ENCODE peak calls at places on chromosomes 1 and 21, in six cellular contexts. X is body of pancreas, S is GM10248, G is posterior cingulate gyrus, H is vagina, Y is BJ. T is an unnamed sample.

GRCh38 chr1:216144661-216145450 is 278.4 kb downstream of the USH2A start:
- DNase-seq in X (no peak), S (no peak), G (no peak), H (no peak), Y (no peak), T (no peak)

GRCh38 chr1:161200421-161200991 is 1.7 kb upstream of the ADAMTS4 start:
- DNase-seq in X (no peak), S (no peak), G (no peak), H (no peak), Y (no peak), T (no peak)

GRCh38 chr1:226719596-226720386 is 19.3 kb downstream of the ITPKB start:
- DNase-seq in X (no peak), S (no peak), G (no peak), H (no peak), Y (no peak), T (no peak)

GRCh38 chr1:28518745-28519341 is 13.0 kb downstream of the RCC1 start:
- DNase-seq in X (peak), S (peak), G (peak), H (no peak), Y (no peak), T (peak)

GRCh38 chr1:231734417-231734816 is 107.8 kb downstream of the DISC1 start:
- DNase-seq in X (no peak), S (no peak), G (no peak), H (no peak), Y (no peak), T (no peak)

GRCh38 chr1:85596947-85597346 is 16.4 kb downstream of the CCN1 start:
- DNase-seq in X (no peak), S (no peak), G (no peak), H (no peak), Y (no peak), T (no peak)

GRCh38 chr1:20344738-20345137 is 54.1 kb downstream of the VWA5B1 start:
- DNase-seq in X (no peak), S (no peak), G (no peak), H (no peak), Y (no peak), T (no peak)

GRCh38 chr1:155940531-155940992 is 876 bp upstream of the RXFP4 start:
- DNase-seq in X (peak), S (no peak), G (no peak), H (no peak), Y (no peak), T (peak)

GRCh38 chr1:200969726-200970521 is 53.6 kb downstream of the KIF21B start:
- DNase-seq in X (no peak), S (peak), G (no peak), H (no peak), Y (no peak), T (no peak)

GRCh38 chr1:16371725-16372124 is 4.7 kb downstream of the SZRD1 start:
- DNase-seq in X (no peak), S (no peak), G (no peak), H (no peak), Y (no peak), T (peak)

GRCh38 chr1:61086245-61086644 is 3.9 kb downstream of the NFIA start:
- DNase-seq in X (no peak), S (no peak), G (no peak), H (no peak), Y (no peak), T (no peak)

GRCh38 chr1:31633117-31633516 is 11.6 kb downstream of the PEF1 start:
- DNase-seq in X (no peak), S (no peak), G (no peak), H (no peak), Y (no peak), T (peak)

GRCh38 chr1:151352001-151352718 is 5.1 kb upstream of the RFX5 start:
- DNase-seq in X (peak), S (no peak), G (no peak), H (no peak), Y (no peak), T (peak)

GRCh38 chr1:223355699-223356098 is 8.3 kb downstream of the SUSD4 start:
- DNase-seq in X (no peak), S (no peak), G (no peak), H (no peak), Y (no peak), T (no peak)

GRCh38 chr1:201511925-201512539 is 5.1 kb upstream of the CSRP1 start:
- DNase-seq in X (peak), S (peak), G (peak), H (no peak), Y (no peak), T (peak)

GRCh38 chr1:1068374-1069060 is 5.6 kb downstream of the RNF223 start:
- DNase-seq in X (peak), S (no peak), G (no peak), H (no peak), Y (no peak), T (peak)

GRCh38 chr21:32916522-32917099 is 109.1 kb upstream of the OLIG2 start:
- DNase-seq in X (no peak), S (no peak), G (no peak), H (no peak), Y (no peak), T (no peak)

GRCh38 chr1:96845464-96845863 is 123.9 kb downstream of the PTBP2 start:
- DNase-seq in X (peak), S (peak), G (no peak), H (no peak), Y (no peak), T (peak)

GRCh38 chr21:38326429-38326828 is 69.6 kb downstream of the KCNJ15 start:
- DNase-seq in X (no peak), S (no peak), G (no peak), H (no peak), Y (no peak), T (no peak)

GRCh38 chr1:154206212-154206611 is at the start of gene CFAP141:
- DNase-seq in X (no peak), S (no peak), G (no peak), H (no peak), Y (no peak), T (peak)

GRCh38 chr1:164611754-164612642 is 53.0 kb downstream of the PBX1 start:
- DNase-seq in X (peak), S (no peak), G (no peak), H (no peak), Y (no peak), T (peak)

GRCh38 chr21:34018910-34019309 is 54.5 kb upstream of the MRPS6 start:
- DNase-seq in X (no peak), S (no peak), G (no peak), H (no peak), Y (no peak), T (no peak)

GRCh38 chr1:31509124-31510072 is 66.9 kb upstream of the TINAGL1 start:
- DNase-seq in X (no peak), S (peak), G (no peak), H (no peak), Y (no peak), T (peak)

GRCh38 chr1:38353956-38354355 is 307.4 kb upstream of the POU3F1 start:
- DNase-seq in X (no peak), S (no peak), G (no peak), H (no peak), Y (no peak), T (no peak)

GRCh38 chr1:24289937-24290595 is 29.1 kb upstream of the GRHL3 start:
- DNase-seq in X (peak), S (no peak), G (peak), H (peak), Y (no peak), T (peak)

GRCh38 chr1:32068891-32069590 is 3.7 kb upstream of the TMEM39B start:
- DNase-seq in X (no peak), S (no peak), G (no peak), H (no peak), Y (no peak), T (peak)

GRCh38 chr1:169148472-169149252 is 42.2 kb downstream of the ATP1B1 start:
- DNase-seq in X (peak), S (peak), G (no peak), H (no peak), Y (no peak), T (peak)

GRCh38 chr1:156804572-156805243 is 11.9 kb downstream of the SH2D2A start:
- DNase-seq in X (no peak), S (no peak), G (peak), H (no peak), Y (no peak), T (peak)

GRCh38 chr1:30106125-30106524 is 617.3 kb downstream of the MATN1 start:
- DNase-seq in X (no peak), S (no peak), G (no peak), H (no peak), Y (no peak), T (peak)

GRCh38 chr1:7784492-7785071 is 491 bp downstream of the PER3 start:
- DNase-seq in X (peak), S (no peak), G (no peak), H (no peak), Y (no peak), T (peak)